ENCODE peak calls at places on chromosomes 7 and 10, in six cellular contexts. H is HCT116, J is H1, V is HepG2, E is endothelial cell of umbilical vein, I is GM12878. Y is an unnamed sample.

GRCh38 chr10:95247881-95248583 is 42.8 kb downstream of the PDLIM1 start:
- DNase-seq in J (peak; percentile 47), H (no peak), V (no peak), I (no peak), E (no peak), Y (no peak)

GRCh38 chr7:39271386-39271785 is 293.7 kb downstream of the POU6F2 start:
- DNase-seq in I (no peak), V (no peak), H (no peak), J (no peak), E (no peak), Y (no peak)

GRCh38 chr7:66505531-66506451 is 122.9 kb upstream of the KCTD7 start:
- DNase-seq in E (peak; percentile 17), V (no peak), J (no peak), I (no peak), H (no peak), Y (no peak)

GRCh38 chr10:61589547-61590243 is 73.0 kb upstream of the CABCOCO1 start:
- DNase-seq in V (no peak), I (no peak), H (no peak), E (peak; percentile 78), J (no peak), Y (no peak)

GRCh38 chr10:45550903-45551302 is 121.7 kb downstream of the ZFAND4 start:
- DNase-seq in I (no peak), H (no peak), E (peak; percentile 72), J (no peak), V (no peak), Y (no peak)

GRCh38 chr10:16787361-16787791 is 29.8 kb downstream of the RSU1 start:
- DNase-seq in H (no peak), V (no peak), J (no peak), E (no peak), I (no peak), Y (no peak)

GRCh38 chr10:74189999-74190421 is 39.0 kb downstream of the ADK start:
- DNase-seq in E (peak; percentile 64), I (peak; percentile 49), J (no peak), H (peak; percentile 72), V (peak; percentile 69), Y (peak; percentile 87)

GRCh38 chr7:66211429-66211828 is 6.3 kb downstream of the TPST1 start:
- DNase-seq in I (no peak), J (no peak), E (no peak), H (no peak), V (no peak), Y (no peak)

GRCh38 chr10:113704637-113705343 is 25.1 kb downstream of the CASP7 start:
- DNase-seq in H (peak; percentile 38), V (peak; percentile 27), I (no peak), E (peak; percentile 50), J (no peak), Y (no peak)

GRCh38 chr7:71652551-71652950 is 520.6 kb downstream of the GALNT17 start:
- DNase-seq in I (no peak), J (no peak), H (no peak), V (no peak), E (no peak), Y (no peak)

GRCh38 chr7:151674161-151674920 is 154.6 kb upstream of the RHEB start:
- DNase-seq in I (no peak), H (no peak), V (no peak), E (no peak), J (no peak), Y (no peak)
- H3K4me3 ChIP-seq in I (no peak overlapping the region), H (no peak overlapping the region), V (no peak overlapping the region), E (no peak overlapping the region), J (no peak overlapping the region), Y (no peak overlapping the region)

DNA sequence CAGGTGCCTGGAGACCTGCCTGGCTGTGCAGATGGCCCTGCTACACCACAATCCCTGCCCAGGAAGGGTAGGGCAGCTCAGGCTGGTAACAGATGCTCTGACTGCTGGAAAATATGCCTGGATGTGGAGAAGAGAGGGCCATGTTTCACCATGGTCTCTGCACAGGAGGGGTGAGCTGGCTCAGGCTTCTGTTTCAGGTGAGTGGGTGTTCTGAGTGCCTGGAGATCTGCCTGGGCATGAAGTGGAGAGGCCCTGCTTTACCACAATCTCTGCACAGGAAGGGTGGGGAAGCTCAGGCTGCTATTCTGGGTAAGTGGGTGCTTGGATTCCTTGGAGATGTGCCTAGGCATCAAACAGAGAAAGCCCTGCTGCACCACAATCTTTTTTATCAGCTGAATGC is 350.1 kb downstream of the KIF20B start:
- DNase-seq in V (no peak), J (no peak), E (no peak), I (peak; percentile 49), H (no peak), Y (no peak)
- H3K9ac ChIP-seq in V (no peak overlapping the region), J (no peak overlapping the region), E (no peak overlapping the region), I (no peak overlapping the region), H (no peak overlapping the region), Y (no peak overlapping the region)

GRCh38 chr7:25672476-25672875 is 444.2 kb upstream of the NPVF start:
- DNase-seq in H (no peak), E (no peak), I (no peak), V (no peak), J (no peak), Y (no peak)

GRCh38 chr7:25666671-25667060 is 438.4 kb upstream of the NPVF start:
- DNase-seq in H (no peak), I (no peak), V (no peak), E (no peak), J (no peak), Y (no peak)

GRCh38 chr7:25671087-25671486 is 442.8 kb upstream of the NPVF start:
- DNase-seq in I (no peak), H (no peak), J (no peak), V (no peak), E (no peak), Y (no peak)

GRCh38 chr7:25669300-25669781 is 441.1 kb upstream of the NPVF start:
- DNase-seq in J (no peak), V (no peak), H (no peak), E (no peak), I (no peak), Y (no peak)

GRCh38 chr7:25669954-25670841 is 441.9 kb upstream of the NPVF start:
- DNase-seq in J (no peak), V (no peak), E (no peak), I (no peak), H (no peak), Y (no peak)
- TF ChIP-seq POLR2AphosphoS5 in J (no peak), V (no peak), E (no peak), I (no peak), H (no peak), Y (no peak)

DNA sequence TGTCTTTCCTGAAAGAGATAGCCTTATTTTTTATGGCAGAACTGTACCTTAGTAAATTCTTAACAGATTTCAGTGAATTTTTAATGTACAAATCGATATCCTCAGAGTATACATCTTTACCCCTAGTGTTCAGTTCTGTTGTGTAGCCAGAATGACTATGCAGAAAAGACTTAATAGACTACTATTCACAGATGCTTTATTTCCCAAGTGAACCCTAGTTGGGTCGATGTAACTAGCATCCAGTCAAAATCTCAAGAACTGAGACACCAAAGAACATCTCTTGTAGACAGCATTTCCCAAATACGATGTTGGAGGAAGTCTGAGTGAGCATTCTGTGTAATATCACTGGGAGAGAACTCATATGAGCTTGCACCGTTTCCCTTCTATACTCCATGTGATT is 1.5 kb downstream of the AKR1C3 start:
- DNase-seq in I (no peak), H (no peak), V (peak; percentile 16), J (no peak), E (no peak), Y (no peak)
- H3K4me3 ChIP-seq in I (no peak overlapping the region), H (no peak overlapping the region), V (peak overlapping the region; percentile 71), J (no peak overlapping the region), E (no peak overlapping the region), Y (no peak overlapping the region)